ENCODE peak calls at places on chromosomes 13 and 19, in six cellular contexts. D is cardiac fibroblast; Q is NCI-H1048; X is effector memory CD4-positive, alpha-beta T cell; N is amniotic epithelial cell; L is brain microvascular endothelial cell. U is an unnamed sample.

GRCh38 chr19:40388486-40388885 is 1.5 kb downstream of the HIPK4 start:
- DNase-seq in D (no peak), Q (no peak), X (no peak), N (no peak), L (no peak), U (no peak)

GRCh38 chr19:47351545-47351944 is 2.4 kb downstream of the DHX34 start:
- DNase-seq in D (peak), Q (no peak), X (no peak), N (peak), L (peak), U (peak)

GRCh38 chr19:6215701-6216235 is 64.0 kb downstream of the MLLT1 start:
- DNase-seq in D (no peak), Q (no peak), X (no peak), N (no peak), L (no peak), U (no peak)

GRCh38 chr19:46497773-46498172 is 2.1 kb upstream of the PNMA8B start:
- DNase-seq in D (no peak), Q (no peak), X (no peak), N (no peak), L (no peak), U (no peak)

GRCh38 chr19:43759515-43759914 is 4.8 kb upstream of the SMG9 start:
- DNase-seq in D (peak), Q (no peak), X (no peak), N (no peak), L (peak), U (peak)

GRCh38 chr13:105920375-105920774 is 615.1 kb downstream of the EFNB2 start:
- DNase-seq in D (peak), Q (no peak), X (no peak), N (peak), L (peak), U (peak)

GRCh38 chr19:42093505-42093904 is 17.5 kb downstream of the ZNF574 start:
- DNase-seq in D (no peak), Q (no peak), X (no peak), N (no peak), L (no peak), U (no peak)

GRCh38 chr19:28843771-28844492 is 369.0 kb downstream of the UQCRFS1 start:
- DNase-seq in D (no peak), Q (no peak), X (no peak), N (no peak), L (no peak), U (no peak)

GRCh38 chr19:30629086-30629485 is 256.9 kb downstream of the ZNF536 start:
- DNase-seq in D (no peak), Q (no peak), X (no peak), N (no peak), L (no peak), U (no peak)

GRCh38 chr19:3440082-3440481 is 40.2 kb downstream of the SMIM24 start:
- DNase-seq in D (no peak), Q (no peak), X (peak), N (no peak), L (no peak), U (no peak)

GRCh38 chr13:33787051-33787591 is 30.8 kb upstream of the RFC3 start:
- DNase-seq in D (peak), Q (no peak), X (no peak), N (no peak), L (no peak), U (peak)

GRCh38 chr13:42740753-42741152 is 40.6 kb upstream of the FAM216B start:
- DNase-seq in D (peak), Q (no peak), X (no peak), N (peak), L (peak), U (peak)

GRCh38 chr13:46595136-46595917 is 42.4 kb downstream of the LRCH1 start:
- DNase-seq in D (peak), Q (no peak), X (no peak), N (peak), L (no peak), U (no peak)

GRCh38 chr19:19956431-19957075 is 55.8 kb downstream of the ZNF93 start:
- DNase-seq in D (no peak), Q (no peak), X (no peak), N (no peak), L (no peak), U (peak)

GRCh38 chr13:37207646-37208045 is 102.2 kb upstream of the CSNK1A1L start:
- DNase-seq in D (peak), Q (no peak), X (no peak), N (no peak), L (peak), U (no peak)

GRCh38 chr19:5667751-5668271 is 12.5 kb downstream of the MICOS13 start:
- DNase-seq in D (no peak), Q (no peak), X (no peak), N (peak), L (no peak), U (no peak)

GRCh38 chr19:11422163-11423068 is 3.3 kb upstream of the RGL3 start:
- DNase-seq in D (peak), Q (no peak), X (peak), N (peak), L (peak), U (peak)

GRCh38 chr19:12792048-12792852 is 964 bp downstream of the JUNB start:
- DNase-seq in D (peak), Q (peak), X (peak), N (no peak), L (no peak), U (peak)

GRCh38 chr13:76823969-76824368 is 62.2 kb downstream of the KCTD12 start:
- DNase-seq in D (no peak), Q (no peak), X (no peak), N (peak), L (no peak), U (no peak)

GRCh38 chr13:35159041-35159440 is 217.0 kb downstream of the NBEA start:
- DNase-seq in D (no peak), Q (no peak), X (no peak), N (no peak), L (no peak), U (no peak)

GRCh38 chr19:12840091-12841079 is 2.1 kb downstream of the MAST1 start:
- DNase-seq in D (peak), Q (peak), X (peak), N (peak), L (peak), U (peak)

GRCh38 chr19:38135150-38135998 is 88.6 kb downstream of the DPF1 start:
- DNase-seq in D (no peak), Q (no peak), X (no peak), N (no peak), L (no peak), U (peak)

GRCh38 chr13:95199896-95200295 is 101.4 kb downstream of the ABCC4 start:
- DNase-seq in D (no peak), Q (no peak), X (no peak), N (no peak), L (no peak), U (no peak)

GRCh38 chr13:29933401-29933800 is 83.0 kb upstream of the UBL3 start:
- DNase-seq in D (no peak), Q (no peak), X (no peak), N (no peak), L (no peak), U (no peak)

GRCh38 chr19:47765522-47766358 is 12.8 kb upstream of the SELENOW start:
- DNase-seq in D (peak), Q (no peak), X (no peak), N (peak), L (no peak), U (peak)

GRCh38 chr13:94825507-94825906 is 113.2 kb upstream of the SOX21 start:
- DNase-seq in D (peak), Q (no peak), X (no peak), N (peak), L (no peak), U (peak)

GRCh38 chr19:5292453-5292842 is 48.2 kb downstream of the PTPRS start:
- DNase-seq in D (peak), Q (no peak), X (no peak), N (peak), L (no peak), U (no peak)

GRCh38 chr13:32947886-32948285 is 68.3 kb upstream of the KL start:
- DNase-seq in D (no peak), Q (no peak), X (no peak), N (no peak), L (no peak), U (no peak)

GRCh38 chr19:12047868-12048267 is 4.9 kb downstream of the ZNF878 start:
- DNase-seq in D (no peak), Q (no peak), X (no peak), N (no peak), L (no peak), U (no peak)

GRCh38 chr19:55525289-55526101 is 11.4 kb downstream of the SBK2 start:
- DNase-seq in D (no peak), Q (no peak), X (no peak), N (no peak), L (no peak), U (no peak)

GRCh38 chr13:112053744-112054615 is 13.0 kb upstream of the SOX1 start:
- DNase-seq in D (no peak), Q (no peak), X (no peak), N (no peak), L (no peak), U (no peak)

GRCh38 chr13:25478186-25478585 is 106.4 kb downstream of the ATP8A2 start:
- DNase-seq in D (no peak), Q (no peak), X (no peak), N (peak), L (no peak), U (no peak)

GRCh38 chr19:34351382-34351802 is 13.6 kb upstream of the GPI start:
- DNase-seq in D (no peak), Q (no peak), X (no peak), N (no peak), L (no peak), U (no peak)

GRCh38 chr19:18284710-18285430 is 3.4 kb upstream of the JUND start:
- DNase-seq in D (no peak), Q (no peak), X (no peak), N (no peak), L (no peak), U (no peak)

GRCh38 chr19:52688335-52688734 is 46.5 kb downstream of the ZNF611 start:
- DNase-seq in D (no peak), Q (no peak), X (no peak), N (no peak), L (no peak), U (no peak)

GRCh38 chr13:86933676-86934075 is 737.5 kb upstream of the SLITRK5 start:
- DNase-seq in D (no peak), Q (no peak), X (no peak), N (peak), L (no peak), U (no peak)

GRCh38 chr19:29942404-29943261 is 594 bp downstream of the URI1 start:
- DNase-seq in D (peak), Q (no peak), X (peak), N (peak), L (peak), U (peak)

GRCh38 chr13:99281811-99282263 is 23.7 kb upstream of the GPR18 start:
- DNase-seq in D (no peak), Q (no peak), X (peak), N (peak), L (no peak), U (no peak)

GRCh38 chr19:21264891-21265290 is 64.3 kb downstream of the ZNF708 start:
- DNase-seq in D (no peak), Q (no peak), X (no peak), N (no peak), L (no peak), U (no peak)

U was measured in iris pigment epithelial cell.